ENCODE peak calls at places on chromosomes 2 and 18, in five cellular contexts. One of them, this sample, is unnamed.
A peak's percentile ranks its signal among the peaks of the same experiment; 100 is the strongest.

GRCh38 chr2:187874786-187875185 is 320.6 kb upstream of the TFPI start:
- DNase-seq in right cardiac atrium: no peak
- DNase-seq in IMR-90: peak; percentile 2
- DNase-seq in A549: no peak
- DNase-seq in CD4-positive, alpha-beta memory T cell: no peak
- DNase-seq in this sample: no peak

GRCh38 chr2:195899226-195899625 is 169.4 kb downstream of the DNAH7 start:
- DNase-seq in right cardiac atrium: no peak
- DNase-seq in IMR-90: peak; percentile 4
- DNase-seq in A549: no peak
- DNase-seq in CD4-positive, alpha-beta memory T cell: no peak
- DNase-seq in this sample: no peak

GRCh38 chr2:106161938-106162814 is 31.9 kb downstream of the UXS1 start:
- DNase-seq in right cardiac atrium: no peak
- DNase-seq in IMR-90: no peak
- DNase-seq in A549: peak; percentile 18
- DNase-seq in CD4-positive, alpha-beta memory T cell: peak; percentile 17
- DNase-seq in this sample: no peak

GRCh38 chr2:16175247-16175825 is 235.0 kb downstream of the MYCN start:
- DNase-seq in right cardiac atrium: no peak
- DNase-seq in IMR-90: no peak
- DNase-seq in A549: no peak
- DNase-seq in CD4-positive, alpha-beta memory T cell: no peak
- DNase-seq in this sample: no peak

GRCh38 chr2:149648282-149649030 is 60.9 kb upstream of the MMADHC start:
- DNase-seq in right cardiac atrium: peak; percentile 47
- DNase-seq in IMR-90: peak; percentile 99
- DNase-seq in A549: peak; percentile 82
- DNase-seq in CD4-positive, alpha-beta memory T cell: no peak
- DNase-seq in this sample: peak; percentile 83

GRCh38 chr2:64295326-64296149 is 151.3 kb upstream of the PELI1 start:
- DNase-seq in right cardiac atrium: no peak
- DNase-seq in IMR-90: no peak
- DNase-seq in A549: no peak
- DNase-seq in CD4-positive, alpha-beta memory T cell: no peak
- DNase-seq in this sample: no peak

GRCh38 chr2:101463885-101464653 is 10.8 kb downstream of the RFX8 start:
- DNase-seq in right cardiac atrium: no peak
- DNase-seq in IMR-90: peak; percentile 92
- DNase-seq in A549: peak; percentile 20
- DNase-seq in CD4-positive, alpha-beta memory T cell: no peak
- DNase-seq in this sample: no peak

GRCh38 chr18:10560457-10561045 is 34.7 kb downstream of the NAPG start:
- DNase-seq in right cardiac atrium: peak; percentile 72
- DNase-seq in IMR-90: peak; percentile 72
- DNase-seq in A549: peak; percentile 53
- DNase-seq in CD4-positive, alpha-beta memory T cell: peak; percentile 34
- DNase-seq in this sample: no peak

GRCh38 chr2:127024769-127025356 is 82.1 kb downstream of the BIN1 start:
- DNase-seq in right cardiac atrium: peak; percentile 19
- DNase-seq in IMR-90: peak; percentile 40
- DNase-seq in A549: peak; percentile 62
- DNase-seq in CD4-positive, alpha-beta memory T cell: no peak
- DNase-seq in this sample: no peak

GRCh38 chr2:113198790-113199612 is 25.2 kb downstream of the PSD4 start:
- DNase-seq in right cardiac atrium: peak; percentile 86
- DNase-seq in IMR-90: peak; percentile 47
- DNase-seq in A549: peak; percentile 90
- DNase-seq in CD4-positive, alpha-beta memory T cell: peak; percentile 42
- DNase-seq in this sample: peak; percentile 49

GRCh38 chr2:73408198-73408597 is 22.6 kb downstream of the ALMS1 start:
- DNase-seq in right cardiac atrium: no peak
- DNase-seq in IMR-90: no peak
- DNase-seq in A549: no peak
- DNase-seq in CD4-positive, alpha-beta memory T cell: no peak
- DNase-seq in this sample: no peak

GRCh38 chr2:191626497-191627151 is 51.3 kb upstream of the NABP1 start:
- DNase-seq in right cardiac atrium: no peak
- DNase-seq in IMR-90: peak; percentile 85
- DNase-seq in A549: peak; percentile 12
- DNase-seq in CD4-positive, alpha-beta memory T cell: no peak
- DNase-seq in this sample: no peak

GRCh38 chr2:134360750-134361487 is 107.0 kb downstream of the MGAT5 start:
- DNase-seq in right cardiac atrium: no peak
- DNase-seq in IMR-90: no peak
- DNase-seq in A549: no peak
- DNase-seq in CD4-positive, alpha-beta memory T cell: no peak
- DNase-seq in this sample: no peak

GRCh38 chr2:172739651-172740050 is 4.0 kb downstream of the RAPGEF4 start:
- DNase-seq in right cardiac atrium: no peak
- DNase-seq in IMR-90: no peak
- DNase-seq in A549: no peak
- DNase-seq in CD4-positive, alpha-beta memory T cell: no peak
- DNase-seq in this sample: no peak

GRCh38 chr2:197571622-197572271 is 55.9 kb downstream of the MOB4 start:
- DNase-seq in right cardiac atrium: no peak
- DNase-seq in IMR-90: peak; percentile 56
- DNase-seq in A549: peak; percentile 70
- DNase-seq in CD4-positive, alpha-beta memory T cell: no peak
- DNase-seq in this sample: no peak

GRCh38 chr2:184596819-184597411 is 1.4 kb upstream of the ZNF804A start:
- DNase-seq in right cardiac atrium: no peak
- DNase-seq in IMR-90: peak; percentile 81
- DNase-seq in A549: no peak
- DNase-seq in CD4-positive, alpha-beta memory T cell: no peak
- DNase-seq in this sample: no peak

GRCh38 chr2:113910110-113910717 is 20.3 kb downstream of the ACTR3 start:
- DNase-seq in right cardiac atrium: no peak
- DNase-seq in IMR-90: peak; percentile 19
- DNase-seq in A549: no peak
- DNase-seq in CD4-positive, alpha-beta memory T cell: peak; percentile 15
- DNase-seq in this sample: no peak

GRCh38 chr2:227511239-227511930 is 39.4 kb downstream of the AGFG1 start:
- DNase-seq in right cardiac atrium: no peak
- DNase-seq in IMR-90: no peak
- DNase-seq in A549: no peak
- DNase-seq in CD4-positive, alpha-beta memory T cell: no peak
- DNase-seq in this sample: no peak

GRCh38 chr18:74367905-74368304 is 52.3 kb downstream of the C18orf63 start:
- DNase-seq in right cardiac atrium: no peak
- DNase-seq in IMR-90: no peak
- DNase-seq in A549: no peak
- DNase-seq in CD4-positive, alpha-beta memory T cell: no peak
- DNase-seq in this sample: no peak

GRCh38 chr18:64444819-64445218 is 295.9 kb upstream of the LINC00305 start:
- DNase-seq in right cardiac atrium: no peak
- DNase-seq in IMR-90: no peak
- DNase-seq in A549: no peak
- DNase-seq in CD4-positive, alpha-beta memory T cell: no peak
- DNase-seq in this sample: no peak

GRCh38 chr2:237230355-237230754 is 144.7 kb downstream of the COPS8 start:
- DNase-seq in right cardiac atrium: no peak
- DNase-seq in IMR-90: no peak
- DNase-seq in A549: no peak
- DNase-seq in CD4-positive, alpha-beta memory T cell: no peak
- DNase-seq in this sample: no peak
- H3K27ac ChIP-seq in right cardiac atrium: no peak overlapping the region
- H3K27ac ChIP-seq in IMR-90: no peak overlapping the region
- H3K27ac ChIP-seq in A549: no peak overlapping the region
- H3K27ac ChIP-seq in CD4-positive, alpha-beta memory T cell: no peak overlapping the region
- H3K27ac ChIP-seq in this sample: no peak overlapping the region

GRCh38 chr2:42224422-42225067 is 55.4 kb downstream of the EML4 start:
- DNase-seq in right cardiac atrium: no peak
- DNase-seq in IMR-90: no peak
- DNase-seq in A549: no peak
- DNase-seq in CD4-positive, alpha-beta memory T cell: no peak
- DNase-seq in this sample: no peak
- H3K27ac ChIP-seq in right cardiac atrium: no peak overlapping the region
- H3K27ac ChIP-seq in IMR-90: no peak overlapping the region
- H3K27ac ChIP-seq in A549: peak overlapping the region; percentile 56
- H3K27ac ChIP-seq in CD4-positive, alpha-beta memory T cell: no peak overlapping the region
- H3K27ac ChIP-seq in this sample: no peak overlapping the region

GRCh38 chr18:50663626-50664441 is 103.9 kb downstream of the MAPK4 start:
- DNase-seq in right cardiac atrium: no peak
- DNase-seq in IMR-90: no peak
- DNase-seq in A549: no peak
- DNase-seq in CD4-positive, alpha-beta memory T cell: no peak
- DNase-seq in this sample: no peak
- H3K27ac ChIP-seq in right cardiac atrium: no peak overlapping the region
- H3K27ac ChIP-seq in IMR-90: no peak overlapping the region
- H3K27ac ChIP-seq in A549: no peak overlapping the region
- H3K27ac ChIP-seq in CD4-positive, alpha-beta memory T cell: no peak overlapping the region
- H3K27ac ChIP-seq in this sample: no peak overlapping the region

GRCh38 chr2:241224851-241225438 is 36.5 kb downstream of the ANO7 start:
- DNase-seq in right cardiac atrium: peak; percentile 4
- DNase-seq in IMR-90: no peak
- DNase-seq in A549: no peak
- DNase-seq in CD4-positive, alpha-beta memory T cell: no peak
- DNase-seq in this sample: no peak

GRCh38 chr2:241225545-241225944 is 37.1 kb downstream of the ANO7 start:
- DNase-seq in right cardiac atrium: peak; percentile 3
- DNase-seq in IMR-90: no peak
- DNase-seq in A549: no peak
- DNase-seq in CD4-positive, alpha-beta memory T cell: no peak
- DNase-seq in this sample: no peak

GRCh38 chr2:241224068-241224850 is 35.8 kb downstream of the ANO7 start:
- DNase-seq in right cardiac atrium: peak; percentile 57
- DNase-seq in IMR-90: peak; percentile 66
- DNase-seq in A549: no peak
- DNase-seq in CD4-positive, alpha-beta memory T cell: no peak
- DNase-seq in this sample: no peak

GRCh38 chr2:241225983-241226382 is 37.5 kb downstream of the ANO7 start:
- DNase-seq in right cardiac atrium: peak; percentile 5
- DNase-seq in IMR-90: no peak
- DNase-seq in A549: no peak
- DNase-seq in CD4-positive, alpha-beta memory T cell: no peak
- DNase-seq in this sample: no peak

DNA sequence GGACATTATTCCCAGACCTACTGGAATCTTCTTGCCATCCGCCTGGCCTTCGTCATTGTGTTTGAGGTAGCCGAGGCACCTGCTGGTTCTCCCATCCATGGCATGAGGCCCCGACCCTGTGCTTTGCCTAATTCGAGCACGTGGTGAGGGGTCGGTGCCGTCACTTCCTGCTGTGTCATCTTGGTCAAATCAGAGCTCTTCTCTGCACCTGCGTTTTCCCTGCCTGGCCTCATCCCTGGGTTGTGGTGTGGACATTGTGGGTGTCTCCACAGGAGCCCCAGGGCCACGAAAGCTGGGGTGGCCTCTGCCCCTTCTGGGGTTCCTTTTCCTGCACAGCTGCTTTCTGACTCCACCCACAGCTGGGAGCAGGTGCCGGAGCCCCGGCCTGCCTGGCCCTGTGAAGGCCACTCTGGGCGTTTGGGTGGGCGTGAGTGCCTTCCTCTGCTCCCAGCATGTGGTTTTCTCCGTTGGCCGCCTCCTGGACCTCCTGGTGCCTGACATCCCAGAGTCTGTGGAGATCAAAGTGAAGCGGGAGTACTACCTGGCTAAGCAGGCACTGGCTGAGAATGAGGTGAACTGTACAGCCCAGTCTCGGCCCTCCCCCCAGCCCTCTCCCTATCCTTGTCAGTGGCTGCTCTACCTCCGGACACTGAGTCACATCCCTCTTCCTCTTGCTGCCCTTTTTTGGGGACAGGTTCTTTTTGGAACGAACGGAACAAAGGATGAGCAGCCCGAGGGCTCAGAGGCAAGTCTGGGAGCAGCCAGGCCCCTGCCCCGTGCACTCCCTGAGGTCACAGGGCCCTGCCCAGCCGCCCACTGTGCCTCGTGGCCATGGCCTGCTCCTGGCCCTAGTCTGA is 35.0 kb downstream of the ANO7 start:
- DNase-seq in right cardiac atrium: peak; percentile 12
- DNase-seq in IMR-90: peak; percentile 15
- DNase-seq in A549: no peak
- DNase-seq in CD4-positive, alpha-beta memory T cell: no peak
- DNase-seq in this sample: no peak
- H3K27ac ChIP-seq in right cardiac atrium: no peak overlapping the region
- H3K27ac ChIP-seq in IMR-90: no peak overlapping the region
- H3K27ac ChIP-seq in A549: no peak overlapping the region
- H3K27ac ChIP-seq in CD4-positive, alpha-beta memory T cell: no peak overlapping the region
- H3K27ac ChIP-seq in this sample: no peak overlapping the region

This sample was measured in epithelial cell of prostate.